ENCODE peak calls at places on chromosomes 5 and 9, in seven cellular contexts. S is HCT116; T is gastroesophageal sphincter; G is Right ventricle myocardium superior; J is upper lobe of left lung; H is central memory CD8-positive, alpha-beta T cell; C is effector memory CD8-positive, alpha-beta T cell. Z is an unnamed sample.

GRCh38 chr9:76552751-76553150 is 93.8 kb downstream of the GCNT1 start:
- ATAC-seq in J (no peak), H (no peak), G (no peak), T (no peak), C (no peak), S (no peak), Z (no peak)

GRCh38 chr5:125342938-125343401 is 596.5 kb upstream of the ZNF608 start:
- ATAC-seq in J (no peak), H (no peak), S (no peak), C (no peak), T (no peak), G (no peak), Z (no peak)

GRCh38 chr5:9714187-9714586 is 84.0 kb upstream of the TAS2R1 start:
- ATAC-seq in T (no peak), S (no peak), C (no peak), H (no peak), G (no peak), J (no peak), Z (no peak)

GRCh38 chr9:133514475-133515239 is 10.1 kb downstream of the MYMK start:
- ATAC-seq in S (no peak), G (peak), T (no peak), J (peak), H (no peak), C (no peak), Z (no peak)

GRCh38 chr9:76206821-76207220 is 187.4 kb downstream of the RFK start:
- ATAC-seq in H (no peak), C (no peak), S (no peak), T (no peak), J (no peak), G (no peak), Z (no peak)

GRCh38 chr5:144598451-144599068 is 427.9 kb downstream of the KCTD16 start:
- ATAC-seq in C (no peak), J (peak), G (peak), S (no peak), H (no peak), T (no peak), Z (no peak)

GRCh38 chr5:14416709-14417108 is 164.9 kb upstream of the OTULINL start:
- ATAC-seq in H (no peak), T (no peak), C (no peak), G (no peak), J (no peak), S (no peak), Z (no peak)

GRCh38 chr9:13279284-13280162 is at the start of gene MPDZ:
- ATAC-seq in S (no peak), H (no peak), J (peak), T (peak), G (peak), C (no peak), Z (peak)

GRCh38 chr5:53360811-53361210 is 119.6 kb upstream of the FST start:
- ATAC-seq in H (no peak), C (no peak), G (no peak), J (peak), T (no peak), S (no peak), Z (no peak)

GRCh38 chr5:157030692-157031091 is 28.2 kb downstream of the HAVCR1 start:
- ATAC-seq in S (no peak), C (peak), G (no peak), H (peak), T (no peak), J (no peak), Z (no peak)